ENCODE peak calls at places on chromosomes 4 and X, in six cellular contexts. One of them, this sample, is unnamed.

GRCh38 chr4:183747931-183748664 is 89.0 kb downstream of the TRAPPC11 start:
- DNase-seq in GDM1: no peak
- DNase-seq in HS-5: no peak
- DNase-seq in stimulated activated CD8-positive, alpha-beta memory T cell treated with anti-CD3 and anti-CD28 coated beads, Interleukin-7, amount 100 ng/mL, for 24 hours: no peak
- DNase-seq in A549: no peak
- DNase-seq in HTR-8/SVneo: peak; percentile 46
- DNase-seq in this sample: peak; percentile 66

GRCh38 chr4:127788517-127788916 is 6.4 kb downstream of the HSPA4L start:
- DNase-seq in GDM1: no peak
- DNase-seq in HS-5: no peak
- DNase-seq in stimulated activated CD8-positive, alpha-beta memory T cell treated with anti-CD3 and anti-CD28 coated beads, Interleukin-7, amount 100 ng/mL, for 24 hours: no peak
- DNase-seq in A549: peak; percentile 14
- DNase-seq in HTR-8/SVneo: no peak
- DNase-seq in this sample: no peak

GRCh38 chr4:142845293-142846070 is 619 bp downstream of the INPP4B start:
- DNase-seq in GDM1: no peak
- DNase-seq in HS-5: no peak
- DNase-seq in stimulated activated CD8-positive, alpha-beta memory T cell treated with anti-CD3 and anti-CD28 coated beads, Interleukin-7, amount 100 ng/mL, for 24 hours: no peak
- DNase-seq in A549: peak; percentile 27
- DNase-seq in HTR-8/SVneo: no peak
- DNase-seq in this sample: no peak

GRCh38 chr4:94304365-94304971 is 38.2 kb downstream of the HPGDS start:
- DNase-seq in GDM1: peak; percentile 9
- DNase-seq in HS-5: no peak
- DNase-seq in stimulated activated CD8-positive, alpha-beta memory T cell treated with anti-CD3 and anti-CD28 coated beads, Interleukin-7, amount 100 ng/mL, for 24 hours: no peak
- DNase-seq in A549: peak; percentile 38
- DNase-seq in HTR-8/SVneo: peak; percentile 9
- DNase-seq in this sample: no peak

GRCh38 chr4:94428884-94429283 is 22.9 kb upstream of the PDLIM5 start:
- DNase-seq in GDM1: no peak
- DNase-seq in HS-5: no peak
- DNase-seq in stimulated activated CD8-positive, alpha-beta memory T cell treated with anti-CD3 and anti-CD28 coated beads, Interleukin-7, amount 100 ng/mL, for 24 hours: no peak
- DNase-seq in A549: no peak
- DNase-seq in HTR-8/SVneo: no peak
- DNase-seq in this sample: no peak

GRCh38 chr4:41177016-41177415 is 37.3 kb downstream of the APBB2 start:
- DNase-seq in GDM1: no peak
- DNase-seq in HS-5: peak; percentile 52
- DNase-seq in stimulated activated CD8-positive, alpha-beta memory T cell treated with anti-CD3 and anti-CD28 coated beads, Interleukin-7, amount 100 ng/mL, for 24 hours: no peak
- DNase-seq in A549: peak; percentile 16
- DNase-seq in HTR-8/SVneo: peak; percentile 59
- DNase-seq in this sample: no peak

GRCh38 chrX:111375747-111376146 is 36.2 kb downstream of the DCX start:
- DNase-seq in GDM1: no peak
- DNase-seq in HS-5: no peak
- DNase-seq in stimulated activated CD8-positive, alpha-beta memory T cell treated with anti-CD3 and anti-CD28 coated beads, Interleukin-7, amount 100 ng/mL, for 24 hours: no peak
- DNase-seq in A549: no peak
- DNase-seq in HTR-8/SVneo: no peak
- DNase-seq in this sample: no peak

GRCh38 chrX:2572740-2573139 is 72.0 kb upstream of the DHRSX start:
- DNase-seq in GDM1: no peak
- DNase-seq in HS-5: no peak
- DNase-seq in stimulated activated CD8-positive, alpha-beta memory T cell treated with anti-CD3 and anti-CD28 coated beads, Interleukin-7, amount 100 ng/mL, for 24 hours: no peak
- DNase-seq in A549: peak; percentile 70
- DNase-seq in HTR-8/SVneo: no peak
- DNase-seq in this sample: no peak

GRCh38 chr4:176569301-176569700 is 223.4 kb downstream of the VEGFC start:
- DNase-seq in GDM1: no peak
- DNase-seq in HS-5: no peak
- DNase-seq in stimulated activated CD8-positive, alpha-beta memory T cell treated with anti-CD3 and anti-CD28 coated beads, Interleukin-7, amount 100 ng/mL, for 24 hours: no peak
- DNase-seq in A549: peak; percentile 47
- DNase-seq in HTR-8/SVneo: no peak
- DNase-seq in this sample: no peak

GRCh38 chr4:74920704-74921103 is 12.2 kb upstream of the PARM1 start:
- DNase-seq in GDM1: no peak
- DNase-seq in HS-5: no peak
- DNase-seq in stimulated activated CD8-positive, alpha-beta memory T cell treated with anti-CD3 and anti-CD28 coated beads, Interleukin-7, amount 100 ng/mL, for 24 hours: no peak
- DNase-seq in A549: no peak
- DNase-seq in HTR-8/SVneo: no peak
- DNase-seq in this sample: no peak

GRCh38 chr4:74262522-74262921 is 45.7 kb upstream of the EPGN start:
- DNase-seq in GDM1: no peak
- DNase-seq in HS-5: no peak
- DNase-seq in stimulated activated CD8-positive, alpha-beta memory T cell treated with anti-CD3 and anti-CD28 coated beads, Interleukin-7, amount 100 ng/mL, for 24 hours: no peak
- DNase-seq in A549: no peak
- DNase-seq in HTR-8/SVneo: no peak
- DNase-seq in this sample: no peak

GRCh38 chr4:152956650-152957436 is 20.7 kb downstream of the FHDC1 start:
- DNase-seq in GDM1: no peak
- DNase-seq in HS-5: no peak
- DNase-seq in stimulated activated CD8-positive, alpha-beta memory T cell treated with anti-CD3 and anti-CD28 coated beads, Interleukin-7, amount 100 ng/mL, for 24 hours: no peak
- DNase-seq in A549: peak; percentile 37
- DNase-seq in HTR-8/SVneo: no peak
- DNase-seq in this sample: no peak

GRCh38 chr4:138645289-138645688 is 370.3 kb upstream of the NOCT start:
- DNase-seq in GDM1: no peak
- DNase-seq in HS-5: no peak
- DNase-seq in stimulated activated CD8-positive, alpha-beta memory T cell treated with anti-CD3 and anti-CD28 coated beads, Interleukin-7, amount 100 ng/mL, for 24 hours: no peak
- DNase-seq in A549: no peak
- DNase-seq in HTR-8/SVneo: no peak
- DNase-seq in this sample: no peak

GRCh38 chr4:152530600-152530999 is 5.3 kb downstream of the FBXW7 start:
- DNase-seq in GDM1: no peak
- DNase-seq in HS-5: no peak
- DNase-seq in stimulated activated CD8-positive, alpha-beta memory T cell treated with anti-CD3 and anti-CD28 coated beads, Interleukin-7, amount 100 ng/mL, for 24 hours: no peak
- DNase-seq in A549: no peak
- DNase-seq in HTR-8/SVneo: no peak
- DNase-seq in this sample: no peak

GRCh38 chrX:124098089-124098488 is 136.6 kb downstream of the STAG2 start:
- DNase-seq in GDM1: peak; percentile 6
- DNase-seq in HS-5: no peak
- DNase-seq in stimulated activated CD8-positive, alpha-beta memory T cell treated with anti-CD3 and anti-CD28 coated beads, Interleukin-7, amount 100 ng/mL, for 24 hours: no peak
- DNase-seq in A549: peak; percentile 28
- DNase-seq in HTR-8/SVneo: no peak
- DNase-seq in this sample: peak; percentile 8

This sample was measured in NCI-H2029 treated with DMSO at 0.1 percent for 48 hours.